ENCODE peak calls at places on chromosomes 12 and 14, in nine cellular contexts. Y is stomach, G is GM23338, I is prostate gland, Q is upper lobe of left lung, J is GM12892, K is HCT116, U is GM12891, P is K562. S is an unnamed sample.

GRCh38 chr14:100278702-100279101 is 27.5 kb downstream of the SLC25A29 start:
- DNase-seq in Y (no peak), G (no peak), I (peak; percentile 47), Q (peak; percentile 66), J (no peak), K (no peak), U (no peak), P (no peak), S (no peak)

GRCh38 chr12:130483616-130484180 is 146.0 kb downstream of the PIWIL1 start:
- DNase-seq in Y (no peak), G (no peak), I (no peak), Q (no peak), J (no peak), K (no peak), U (no peak), P (no peak), S (no peak)

GRCh38 chr14:44662250-44662891 is 155.3 kb upstream of the FSCB start:
- DNase-seq in Y (no peak), G (no peak), I (no peak), Q (no peak), J (no peak), K (no peak), U (no peak), P (no peak), S (no peak)

GRCh38 chr14:80973918-80974317 is 18.5 kb downstream of the TSHR start:
- DNase-seq in Y (no peak), G (no peak), I (no peak), Q (no peak), J (no peak), K (no peak), U (no peak), P (no peak), S (no peak)

GRCh38 chr12:74719447-74719846 is 181.8 kb downstream of the ATXN7L3B start:
- DNase-seq in Y (no peak), G (no peak), I (no peak), Q (no peak), J (no peak), K (no peak), U (no peak), P (no peak), S (no peak)

GRCh38 chr12:109910969-109911348 is 10.9 kb downstream of the TCHP start:
- DNase-seq in Y (no peak), G (peak; percentile 93), I (no peak), Q (peak; percentile 74), J (no peak), K (peak; percentile 43), U (peak; percentile 50), P (peak; percentile 79), S (no peak)

GRCh38 chr12:26810330-26810729 is 22.7 kb downstream of the ITPR2 start:
- DNase-seq in Y (peak; percentile 71), G (peak; percentile 53), I (peak; percentile 47), Q (no peak), J (no peak), K (no peak), U (no peak), P (no peak), S (no peak)

GRCh38 chr12:10719482-10719881 is 3.6 kb downstream of the YBX3 start:
- DNase-seq in Y (no peak), G (no peak), I (peak; percentile 16), Q (no peak), J (no peak), K (no peak), U (no peak), P (no peak), S (no peak)

GRCh38 chr12:51219345-51219744 is 1.5 kb upstream of the POU6F1 start:
- DNase-seq in Y (no peak), G (no peak), I (no peak), Q (no peak), J (no peak), K (no peak), U (no peak), P (no peak), S (no peak)

GRCh38 chr12:51216652-51217051 is 1.2 kb downstream of the POU6F1 start:
- DNase-seq in Y (no peak), G (peak; percentile 48), I (no peak), Q (no peak), J (no peak), K (no peak), U (no peak), P (no peak), S (no peak)

GRCh38 chr12:51217968-51218606 is at the start of gene POU6F1:
- DNase-seq in Y (peak; percentile 72), G (peak; percentile 93), I (peak; percentile 55), Q (peak; percentile 96), J (peak; percentile 87), K (peak; percentile 51), U (peak; percentile 83), P (peak; percentile 93), S (peak; percentile 74)

GRCh38 chr12:51218607-51219161 is 822 bp upstream of the POU6F1 start:
- DNase-seq in Y (peak; percentile 65), G (peak; percentile 44), I (peak; percentile 12), Q (no peak), J (no peak), K (no peak), U (no peak), P (peak; percentile 57), S (no peak)

DNA sequence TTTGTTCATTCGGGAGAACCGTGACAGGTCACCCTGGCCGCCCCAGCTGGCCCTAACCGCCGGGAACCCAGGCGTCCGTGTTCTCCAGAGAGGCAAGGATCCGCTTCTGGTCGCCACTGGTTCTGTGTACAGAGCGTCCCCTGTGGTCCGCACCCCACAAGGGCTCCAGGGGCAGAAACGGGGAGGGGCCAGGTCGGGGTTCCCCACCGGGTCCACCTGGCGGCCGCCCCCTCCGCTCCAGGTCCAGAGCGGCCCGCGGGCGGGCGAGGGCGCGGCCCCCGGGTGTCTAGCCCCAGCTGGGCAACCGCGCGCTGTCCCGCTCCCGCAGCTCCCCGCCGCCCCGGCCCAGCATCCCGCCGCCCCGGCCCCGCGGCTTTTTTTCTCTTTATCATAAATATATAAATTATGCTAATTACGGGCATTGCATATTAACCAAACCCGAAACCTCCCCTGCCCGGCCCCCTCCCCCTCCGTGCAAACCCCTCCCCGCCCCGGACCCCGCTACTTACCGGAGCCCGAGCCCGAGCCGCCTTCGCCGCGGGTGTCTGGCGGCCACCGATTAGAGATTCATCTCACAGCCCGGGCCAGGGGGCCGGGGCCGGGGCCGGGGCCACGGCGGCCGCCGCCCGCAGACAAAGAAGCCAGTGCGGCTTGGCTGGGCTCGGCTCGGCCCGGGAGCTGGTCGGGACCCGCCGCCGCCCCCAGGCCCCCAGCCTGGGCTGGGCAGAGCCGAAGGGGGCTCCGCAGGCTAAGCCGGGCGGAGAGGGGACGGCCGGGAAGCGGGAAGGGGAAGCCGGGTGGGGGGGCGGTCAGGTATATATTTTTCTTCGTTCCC is 512 bp downstream of the POU6F1 start:
- DNase-seq in Y (peak; percentile 57), G (peak; percentile 65), I (peak; percentile 48), Q (peak; percentile 94), J (peak; percentile 75), K (no peak), U (peak; percentile 71), P (peak; percentile 95), S (peak; percentile 72)
- TF ChIP-seq POLR2AphosphoS5 in Y (no peak), G (peak; percentile 19), I (no peak), Q (peak; percentile 36), J (no peak), K (peak; percentile 28), U (no peak), P (no peak), S (no peak)

GRCh38 chr12:92827836-92828431 is 101.2 kb downstream of the EEA1 start:
- DNase-seq in Y (no peak), G (peak; percentile 54), I (no peak), Q (no peak), J (peak; percentile 5), K (peak; percentile 28), U (no peak), P (peak; percentile 20), S (peak; percentile 39)

GRCh38 chr12:92828565-92828964 is 100.5 kb downstream of the EEA1 start:
- DNase-seq in Y (no peak), G (no peak), I (no peak), Q (no peak), J (no peak), K (no peak), U (no peak), P (no peak), S (no peak)

DNA sequence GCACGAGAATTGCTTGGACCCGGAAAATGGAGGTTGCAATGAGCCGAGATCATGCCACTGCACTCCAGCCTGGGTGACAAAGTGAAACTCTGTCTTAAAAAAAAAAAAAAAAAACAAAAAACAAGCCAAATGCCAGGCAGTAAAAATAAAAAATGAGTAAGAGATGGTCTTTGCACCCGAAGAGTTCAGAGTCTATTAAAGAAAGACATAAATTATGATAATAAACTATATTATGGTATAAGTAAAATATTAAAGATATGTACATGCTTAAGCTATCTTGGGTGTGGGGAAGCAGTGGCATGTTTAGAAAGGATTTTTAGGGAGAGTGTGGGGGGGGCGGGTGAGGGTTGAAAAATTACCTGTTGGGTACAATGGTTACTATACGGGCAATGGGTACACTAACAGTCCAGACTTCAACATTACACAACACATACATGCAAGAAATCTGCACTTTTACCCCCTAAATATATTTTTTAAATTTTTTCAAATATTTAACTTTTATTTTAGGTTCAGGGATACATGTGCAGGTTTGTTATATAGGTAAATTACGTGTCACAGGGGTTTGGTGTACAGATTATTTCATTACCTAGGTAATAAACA is 99.3 kb downstream of the EEA1 start:
- DNase-seq in Y (no peak), G (no peak), I (no peak), Q (no peak), J (no peak), K (no peak), U (no peak), P (no peak), S (no peak)
- TF ChIP-seq POLR2AphosphoS5 in Y (no peak), G (no peak), I (no peak), Q (no peak), J (no peak), K (no peak), U (no peak), P (no peak), S (no peak)

DNA sequence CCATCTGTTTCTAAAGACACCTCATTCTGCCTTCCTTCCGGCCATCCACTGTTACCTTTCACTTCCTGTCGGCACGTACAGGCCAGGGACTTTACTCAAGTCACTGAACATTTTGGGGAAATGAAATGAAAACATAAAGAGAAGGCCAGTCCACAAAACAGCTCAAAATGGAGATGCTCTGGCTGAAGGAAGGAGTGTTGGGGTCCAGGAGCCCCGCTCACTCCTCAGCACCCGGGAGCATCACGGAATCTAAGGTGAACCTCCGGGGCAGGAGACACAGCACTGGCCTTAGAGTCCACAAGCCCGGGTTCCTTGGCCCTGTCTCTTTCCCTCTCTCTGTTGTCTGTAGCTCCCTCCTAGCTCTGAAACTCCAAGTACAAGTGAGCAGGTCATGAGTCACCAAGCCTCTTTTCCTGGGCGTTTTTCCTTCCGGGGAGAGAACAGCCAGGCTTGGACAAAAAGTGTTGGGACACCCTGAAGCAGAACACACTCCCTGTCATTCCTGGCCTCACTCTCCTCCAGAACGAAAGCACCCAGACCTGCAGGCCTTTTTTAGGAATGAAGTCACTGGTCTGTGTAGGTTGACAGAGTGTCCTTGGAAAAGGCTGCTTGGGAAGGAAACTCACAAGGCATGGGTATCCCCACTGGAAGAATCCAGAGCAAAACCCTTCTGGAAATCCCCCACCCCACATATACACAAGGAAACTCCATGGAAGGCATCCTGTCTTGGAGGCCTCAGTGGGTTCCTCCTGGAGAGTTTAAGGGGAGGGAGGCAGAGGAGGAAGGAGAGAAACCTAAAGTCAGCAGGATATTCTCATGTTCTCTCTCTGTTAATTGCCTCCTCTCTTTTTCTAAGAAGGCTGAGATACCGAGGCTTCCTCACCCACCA is 245.3 kb downstream of the ZFP36L1 start:
- DNase-seq in Y (peak; percentile 41), G (no peak), I (peak; percentile 42), Q (no peak), J (no peak), K (peak; percentile 85), U (no peak), P (no peak), S (peak; percentile 62)
- TF ChIP-seq POLR2AphosphoS5 in Y (peak; percentile 95), G (no peak), I (peak; percentile 67), Q (peak; percentile 56), J (no peak), K (peak; percentile 70), U (no peak), P (no peak), S (peak; percentile 82)

GRCh38 chr12:53955776-53956250 is 1.1 kb downstream of the HOXC12 start:
- DNase-seq in Y (no peak), G (no peak), I (no peak), Q (no peak), J (no peak), K (no peak), U (no peak), P (no peak), S (no peak)

GRCh38 chr12:53955036-53955775 is 503 bp downstream of the HOXC12 start:
- DNase-seq in Y (no peak), G (peak; percentile 50), I (no peak), Q (peak; percentile 79), J (no peak), K (no peak), U (no peak), P (no peak), S (no peak)

GRCh38 chr12:53954694-53955035 is at the start of gene HOXC12:
- DNase-seq in Y (no peak), G (peak; percentile 42), I (no peak), Q (no peak), J (no peak), K (no peak), U (no peak), P (no peak), S (no peak)

GRCh38 chr12:53956914-53957536 is 2.3 kb downstream of the HOXC12 start:
- DNase-seq in Y (no peak), G (no peak), I (no peak), Q (no peak), J (no peak), K (no peak), U (no peak), P (no peak), S (no peak)

GRCh38 chr12:53956251-53956887 is 1.7 kb downstream of the HOXC12 start:
- DNase-seq in Y (no peak), G (no peak), I (no peak), Q (no peak), J (no peak), K (no peak), U (no peak), P (no peak), S (no peak)
- TF ChIP-seq POLR2AphosphoS5 in Y (no peak), G (no peak), I (no peak), Q (no peak), J (no peak), K (no peak), U (no peak), P (no peak), S (no peak)